ENCODE peak calls at places on chromosomes 5 and 9, in seven cellular contexts. T is DMS153, J is GM23248, U is HuH-7, A is WTC11, P is ACHN, B is nephron progenitor cell. K is an unnamed sample.

GRCh38 chr9:120619751-120620655 is 40.0 kb upstream of the CDK5RAP2 start:
- DNase-seq in T (peak), J (peak), U (peak), A (peak), P (peak), B (peak), K (peak)

GRCh38 chr9:134377976-134378375 is 51.7 kb downstream of the RXRA start:
- DNase-seq in T (no peak), J (peak), U (no peak), A (no peak), P (peak), B (no peak), K (peak)

GRCh38 chr5:5103249-5103648 is 36.9 kb upstream of the ADAMTS16 start:
- DNase-seq in T (no peak), J (no peak), U (no peak), A (no peak), P (no peak), B (no peak), K (no peak)

GRCh38 chr9:70852711-70853240 is 268.6 kb downstream of the TRPM3 start:
- DNase-seq in T (no peak), J (no peak), U (no peak), A (no peak), P (no peak), B (no peak), K (no peak)

GRCh38 chr9:88784960-88785359 is 206.3 kb upstream of the S1PR3 start:
- DNase-seq in T (no peak), J (no peak), U (no peak), A (no peak), P (no peak), B (no peak), K (no peak)

GRCh38 chr5:151267481-151268275 is 14.7 kb downstream of the GM2A start:
- DNase-seq in T (no peak), J (peak), U (no peak), A (no peak), P (no peak), B (no peak), K (no peak)

GRCh38 chr9:127066775-127067111 is 55.7 kb downstream of the ANGPTL2 start:
- DNase-seq in T (no peak), J (peak), U (no peak), A (no peak), P (no peak), B (no peak), K (no peak)

GRCh38 chr9:23587433-23587832 is 238.6 kb downstream of the ELAVL2 start:
- DNase-seq in T (no peak), J (no peak), U (no peak), A (no peak), P (no peak), B (no peak), K (peak)

GRCh38 chr5:98750693-98751092 is 22.8 kb upstream of the RGMB start:
- DNase-seq in T (no peak), J (peak), U (no peak), A (peak), P (no peak), B (no peak), K (no peak)

GRCh38 chr9:131095666-131096489 is 453 bp upstream of the AIF1L start:
- DNase-seq in T (no peak), J (peak), U (peak), A (peak), P (peak), B (peak), K (peak)

GRCh38 chr5:68962632-68963484 is 131.0 kb upstream of the SLC30A5 start:
- DNase-seq in T (no peak), J (peak), U (peak), A (peak), P (peak), B (peak), K (peak)

GRCh38 chr5:154968953-154969352 is 28.1 kb downstream of the MRPL22 start:
- DNase-seq in T (no peak), J (no peak), U (no peak), A (no peak), P (no peak), B (no peak), K (no peak)

GRCh38 chr9:20728493-20729220 is 44.6 kb downstream of the FOCAD start:
- DNase-seq in T (no peak), J (peak), U (no peak), A (no peak), P (no peak), B (no peak), K (no peak)

GRCh38 chr5:129361441-129362025 is 98.6 kb upstream of the ADAMTS19 start:
- DNase-seq in T (no peak), J (peak), U (no peak), A (no peak), P (peak), B (no peak), K (no peak)

GRCh38 chr5:75335952-75336624 is 932 bp upstream of the HMGCR start:
- DNase-seq in T (peak), J (peak), U (peak), A (no peak), P (peak), B (no peak), K (peak)

GRCh38 chr5:171857537-171857936 is 71.9 kb downstream of the SMIM23 start:
- DNase-seq in T (no peak), J (no peak), U (no peak), A (no peak), P (no peak), B (peak), K (no peak)

GRCh38 chr5:148343603-148344230 is 8.4 kb downstream of the SPINK9 start:
- DNase-seq in T (no peak), J (no peak), U (no peak), A (no peak), P (no peak), B (no peak), K (no peak)

GRCh38 chr9:13728917-13729811 is 449.7 kb upstream of the MPDZ start:
- DNase-seq in T (no peak), J (peak), U (no peak), A (no peak), P (peak), B (no peak), K (no peak)

GRCh38 chr9:117437283-117437682 is 22.4 kb upstream of the ASTN2 start:
- DNase-seq in T (no peak), J (no peak), U (no peak), A (no peak), P (no peak), B (no peak), K (no peak)

GRCh38 chr5:92559331-92559730 is 1021.7 kb downstream of the NR2F1-AS1 start:
- DNase-seq in T (no peak), J (no peak), U (no peak), A (no peak), P (no peak), B (no peak), K (no peak)

GRCh38 chr5:131760793-131761192 is 36.0 kb downstream of the FNIP1 start:
- DNase-seq in T (no peak), J (no peak), U (no peak), A (no peak), P (no peak), B (no peak), K (no peak)

GRCh38 chr9:70256123-70256551 is 2.6 kb upstream of the SMC5 start:
- DNase-seq in T (no peak), J (peak), U (no peak), A (no peak), P (no peak), B (no peak), K (no peak)

GRCh38 chr9:134453776-134454175 is 127.5 kb downstream of the RXRA start:
- DNase-seq in T (no peak), J (no peak), U (no peak), A (no peak), P (no peak), B (no peak), K (no peak)

GRCh38 chr5:69467442-69468225 is 25.0 kb upstream of the OCLN start:
- DNase-seq in T (no peak), J (no peak), U (no peak), A (no peak), P (no peak), B (no peak), K (no peak)

GRCh38 chr9:131740898-131741297 is 1.0 kb upstream of the RAPGEF1 start:
- DNase-seq in T (no peak), J (no peak), U (no peak), A (no peak), P (no peak), B (no peak), K (no peak)

GRCh38 chr5:157971466-157972324 is 112.8 kb upstream of the CLINT1 start:
- DNase-seq in T (no peak), J (peak), U (no peak), A (peak), P (no peak), B (peak), K (peak)

GRCh38 chr9:136665111-136665703 is 2.5 kb downstream of the EGFL7 start:
- DNase-seq in T (no peak), J (peak), U (peak), A (peak), P (peak), B (peak), K (no peak)

GRCh38 chr9:138020120-138020794 is 142.7 kb downstream of the CACNA1B start:
- DNase-seq in T (no peak), J (no peak), U (no peak), A (no peak), P (no peak), B (no peak), K (peak)

GRCh38 chr9:127489471-127490115 is 38.3 kb downstream of the LRSAM1 start:
- DNase-seq in T (no peak), J (no peak), U (no peak), A (peak), P (no peak), B (peak), K (no peak)

GRCh38 chr5:58074222-58074621 is 385.7 kb downstream of the PLK2 start:
- DNase-seq in T (no peak), J (no peak), U (peak), A (no peak), P (no peak), B (no peak), K (no peak)

GRCh38 chr5:142931896-142932686 is 161.9 kb downstream of the ARHGAP26 start:
- DNase-seq in T (no peak), J (no peak), U (no peak), A (peak), P (no peak), B (no peak), K (no peak)

GRCh38 chr5:58156354-58156753 is 303.5 kb downstream of the PLK2 start:
- DNase-seq in T (no peak), J (peak), U (no peak), A (no peak), P (no peak), B (no peak), K (no peak)

K was measured in thyroid gland.